ENCODE peak calls at places on chromosomes 5 and 9, in four cellular contexts. X, N, K and B are unnamed samples.

GRCh38 chr9:76766126-76766525 is 1.9 kb downstream of the PCA3 start:
- DNase-seq in K (no peak), X (no peak), N (no peak), B (no peak)

GRCh38 chr5:76874088-76874581 is 24.3 kb downstream of the S100Z start:
- DNase-seq in K (no peak), X (peak), N (peak), B (no peak)

GRCh38 chr5:172870261-172870806 is 36.3 kb downstream of the ERGIC1 start:
- DNase-seq in N (no peak), K (no peak), X (no peak), B (no peak)

GRCh38 chr9:36337865-36338264 is 62.2 kb downstream of the RNF38 start:
- DNase-seq in K (no peak), X (no peak), N (no peak), B (no peak)

GRCh38 chr5:2534970-2535369 is 216.5 kb downstream of the IRX2 start:
- DNase-seq in X (no peak), K (no peak), N (no peak), B (no peak)

GRCh38 chr9:35962126-35962906 is 4.4 kb upstream of the OR2S2 start:
- DNase-seq in K (no peak), X (peak), N (no peak), B (no peak)

GRCh38 chr9:78954286-78954685 is 617.5 kb upstream of the TLE4 start:
- DNase-seq in K (no peak), X (no peak), N (no peak), B (no peak)

GRCh38 chr5:12625667-12626263 is 721.5 kb upstream of the CTNND2 start:
- DNase-seq in N (no peak), X (no peak), K (no peak), B (no peak)

GRCh38 chr5:36531401-36531800 is 75.0 kb upstream of the SLC1A3 start:
- DNase-seq in K (no peak), N (no peak), X (no peak), B (no peak)

GRCh38 chr5:170747357-170747756 is 36.2 kb upstream of the GABRP start:
- DNase-seq in N (no peak), K (no peak), X (no peak), B (no peak)

GRCh38 chr9:13443380-13444271 is 164.1 kb upstream of the MPDZ start:
- DNase-seq in N (no peak), X (no peak), K (no peak), B (no peak)

GRCh38 chr9:99365233-99365980 is 143.3 kb downstream of the SEC61B start:
- DNase-seq in X (no peak), N (no peak), K (no peak), B (no peak)

GRCh38 chr5:124315746-124316415 is 430.6 kb downstream of the ZNF608 start:
- DNase-seq in K (no peak), X (no peak), N (no peak), B (no peak)

GRCh38 chr9:104903609-104904008 is 24.3 kb downstream of the ABCA1 start:
- DNase-seq in N (no peak), K (no peak), X (no peak), B (no peak)

GRCh38 chr5:91076138-91076537 is 307.0 kb downstream of the ARRDC3 start:
- DNase-seq in K (no peak), X (no peak), N (no peak), B (no peak)

GRCh38 chr9:13318027-13318426 is 38.5 kb upstream of the MPDZ start:
- DNase-seq in N (no peak), X (no peak), K (no peak), B (no peak)

GRCh38 chr9:132592451-132592850 is 10.0 kb downstream of the BARHL1 start:
- DNase-seq in N (no peak), K (no peak), X (no peak), B (no peak)
- TF ChIP-seq SPI1 in N (no peak), K (no peak), X (no peak), B (no peak)

GRCh38 chr5:53161876-53162275 is 52.3 kb upstream of the MOCS2 start:
- DNase-seq in N (no peak), X (no peak), K (no peak), B (no peak)
- TF ChIP-seq SPI1 in N (no peak), X (no peak), K (no peak), B (no peak)

DNA sequence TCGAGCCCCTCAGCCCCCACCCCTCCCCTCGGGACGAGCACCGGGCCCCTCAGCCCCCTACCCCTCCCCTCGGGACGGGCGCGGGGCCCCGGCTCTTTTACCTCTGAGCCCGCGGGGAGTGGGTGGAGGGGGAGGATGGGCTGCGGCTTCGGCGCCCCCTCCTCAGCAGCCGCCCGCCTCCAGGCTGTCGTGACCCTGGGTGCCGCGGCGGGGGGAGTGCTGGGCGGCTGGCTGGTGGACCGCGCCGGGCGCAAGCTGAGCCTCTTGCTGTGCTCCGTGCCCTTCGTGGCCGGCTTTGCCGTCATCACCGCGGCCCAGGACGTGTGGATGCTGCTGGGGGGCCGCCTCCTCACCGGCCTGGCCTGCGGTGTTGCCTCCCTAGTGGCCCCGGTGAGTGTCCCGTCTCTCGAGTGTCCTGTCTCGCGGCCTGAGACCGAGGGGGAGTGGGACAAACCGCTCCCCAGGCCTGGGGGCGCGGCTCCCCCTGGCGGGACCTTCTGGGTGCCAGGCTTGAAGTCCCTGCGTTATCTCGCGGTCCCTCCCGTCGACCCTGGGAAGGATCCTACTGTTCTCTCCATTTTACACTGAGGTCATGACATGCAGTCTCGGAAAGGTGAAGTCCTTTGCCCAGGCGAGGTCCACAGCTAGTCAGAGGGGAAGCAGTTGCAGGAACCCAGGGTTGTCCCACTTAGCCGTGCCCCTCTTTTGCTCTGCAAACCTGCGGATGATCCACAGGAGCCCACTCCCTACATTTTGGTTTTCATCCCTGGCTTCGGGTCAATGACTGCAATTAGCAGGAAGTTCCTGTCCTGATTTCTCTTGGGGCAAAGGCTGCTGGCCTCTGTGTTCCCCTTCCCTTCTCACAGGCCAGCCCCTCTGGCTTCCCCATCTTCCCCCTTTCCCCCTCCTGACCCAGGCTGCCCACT is 1.0 kb downstream of the SLC2A8 start:
- DNase-seq in N (no peak), X (peak), K (peak), B (peak)
- TF ChIP-seq SPI1 in N (no peak), X (no peak), K (no peak), B (no peak)

DNA sequence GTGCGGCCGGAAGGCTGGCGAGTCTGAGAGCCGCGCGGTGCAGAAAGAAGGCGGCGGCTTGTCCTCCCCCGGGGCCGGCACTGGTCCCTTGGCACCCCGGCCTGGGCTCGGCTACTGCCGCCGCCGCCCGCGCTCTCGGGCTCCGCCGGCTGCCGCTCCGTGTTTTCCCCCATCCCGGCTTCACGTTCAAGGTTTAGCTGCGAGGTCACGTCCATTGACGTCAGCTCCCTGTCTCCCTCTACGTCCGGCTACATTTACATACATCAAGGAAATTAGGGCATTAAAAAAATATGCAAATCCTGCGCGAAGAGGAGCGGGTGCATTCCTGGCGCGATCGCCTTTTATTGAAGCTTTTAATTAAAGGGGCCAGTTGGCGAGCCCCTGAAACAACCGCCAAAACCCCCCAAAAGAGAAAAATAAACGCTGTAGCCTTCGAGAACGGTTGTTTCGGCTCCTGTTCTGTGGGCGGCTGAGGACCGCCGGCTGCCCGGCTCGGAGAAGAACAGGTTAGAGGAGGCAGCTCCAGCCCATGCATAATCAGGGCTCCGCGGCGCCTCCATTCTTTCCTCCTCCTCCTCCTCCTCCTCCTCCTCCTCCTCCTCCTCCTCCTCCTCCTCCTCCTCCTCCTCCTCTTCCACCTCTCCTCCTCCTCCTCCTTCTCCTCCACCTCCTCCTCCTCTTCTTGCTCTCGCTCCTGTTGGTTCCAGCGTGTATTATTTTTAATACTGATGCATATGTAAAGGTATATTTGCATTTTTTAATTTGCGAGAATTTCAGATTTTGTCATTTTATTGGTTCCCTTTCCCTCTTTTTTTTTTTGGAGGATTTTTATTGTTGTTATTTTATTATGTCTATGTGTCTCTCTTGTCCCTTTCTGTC is 207.0 kb downstream of the MEF2C start:
- DNase-seq in X (no peak), N (no peak), K (no peak), B (no peak)
- TF ChIP-seq SPI1 in X (no peak), N (no peak), K (no peak), B (no peak)

GRCh38 chr9:133823189-133824105 is 85.3 kb upstream of the SARDH start:
- DNase-seq in N (peak), X (no peak), K (no peak), B (no peak)

GRCh38 chr9:133821606-133822438 is 83.7 kb upstream of the SARDH start:
- DNase-seq in K (peak), X (no peak), N (no peak), B (no peak)

GRCh38 chr9:133824802-133825186 is 86.6 kb upstream of the SARDH start:
- DNase-seq in X (no peak), N (no peak), K (no peak), B (no peak)

GRCh38 chr9:133824106-133824801 is 86.1 kb upstream of the SARDH start:
- DNase-seq in K (no peak), N (no peak), X (no peak), B (no peak)

DNA sequence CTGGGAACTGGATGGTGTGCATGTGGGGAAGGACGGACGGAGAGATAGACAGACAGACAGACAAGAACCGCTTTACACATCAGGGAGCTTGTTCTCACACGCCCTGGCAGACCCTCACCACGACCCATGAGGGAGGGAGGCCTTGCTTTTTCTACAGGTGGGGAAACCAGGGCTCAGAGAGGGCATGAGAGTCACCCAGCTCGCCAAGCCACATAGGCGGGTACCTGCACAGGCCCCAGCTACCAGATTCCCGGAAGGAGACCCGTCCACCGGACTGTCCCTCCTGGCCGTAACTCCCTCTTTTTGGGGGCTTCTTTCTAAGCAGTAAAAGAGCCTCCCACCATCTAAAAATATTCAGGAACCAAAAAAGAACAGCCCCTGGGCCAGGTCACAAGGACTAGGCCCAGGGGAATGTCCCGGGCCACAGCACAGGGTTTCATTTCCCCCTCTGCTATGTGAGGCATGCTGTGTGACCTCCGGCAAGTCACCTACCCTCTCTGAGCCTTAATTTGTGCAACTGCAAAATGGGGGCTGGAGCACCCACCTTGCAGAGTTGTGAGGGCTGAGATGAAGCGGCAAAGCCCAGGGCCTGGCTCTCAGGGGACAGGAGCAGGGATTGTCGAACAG is 84.4 kb upstream of the SARDH start:
- DNase-seq in X (no peak), K (peak), N (peak), B (no peak)
- TF ChIP-seq SPI1 in X (no peak), K (peak), N (peak), B (no peak)